ENCODE peak calls at places on chromosomes 7 and 10, in six cellular contexts. One of them, this sample, is unnamed.

GRCh38 chr10:29760139-29760538 is 125.4 kb upstream of the SVIL start:
- DNase-seq in AG08395: no peak
- DNase-seq in NCI-H2081: no peak
- DNase-seq in Right ventricle myocardium superior: no peak
- DNase-seq in glutamatergic neuron: no peak
- DNase-seq in activated T-helper 2 cell treated with anti-CD3 and anti-CD28 coated beads, Interferon-gamma antibody, Interleukin-2, Interleukin-4, amounts not matched to agents 10 μg/mL and 5 μg/mL and 100 μg/mL, durations not matched to agents 14 hours and 24 hours and 36 hours: no peak
- DNase-seq in this sample: no peak

GRCh38 chr7:44064791-44065430 is 456 bp downstream of the PGAM2 start:
- DNase-seq in AG08395: no peak
- DNase-seq in Right ventricle myocardium superior: no peak
- DNase-seq in NCI-H2081: peak; percentile 63
- DNase-seq in glutamatergic neuron: no peak
- DNase-seq in activated T-helper 2 cell treated with anti-CD3 and anti-CD28 coated beads, Interferon-gamma antibody, Interleukin-2, Interleukin-4, amounts not matched to agents 10 μg/mL and 5 μg/mL and 100 μg/mL, durations not matched to agents 14 hours and 24 hours and 36 hours: no peak
- DNase-seq in this sample: no peak

GRCh38 chr7:36889182-36889581 is 164.9 kb upstream of the AOAH start:
- DNase-seq in NCI-H2081: no peak
- DNase-seq in AG08395: no peak
- DNase-seq in activated T-helper 2 cell treated with anti-CD3 and anti-CD28 coated beads, Interferon-gamma antibody, Interleukin-2, Interleukin-4, amounts not matched to agents 10 μg/mL and 5 μg/mL and 100 μg/mL, durations not matched to agents 14 hours and 24 hours and 36 hours: no peak
- DNase-seq in Right ventricle myocardium superior: no peak
- DNase-seq in glutamatergic neuron: no peak
- DNase-seq in this sample: no peak

GRCh38 chr7:46855851-46856250 is 726.1 kb downstream of the TNS3 start:
- DNase-seq in AG08395: peak; percentile 9
- DNase-seq in Right ventricle myocardium superior: no peak
- DNase-seq in NCI-H2081: no peak
- DNase-seq in activated T-helper 2 cell treated with anti-CD3 and anti-CD28 coated beads, Interferon-gamma antibody, Interleukin-2, Interleukin-4, amounts not matched to agents 10 μg/mL and 5 μg/mL and 100 μg/mL, durations not matched to agents 14 hours and 24 hours and 36 hours: no peak
- DNase-seq in glutamatergic neuron: no peak
- DNase-seq in this sample: no peak

GRCh38 chr10:116683061-116683601 is 59.2 kb downstream of the HSPA12A start:
- DNase-seq in glutamatergic neuron: no peak
- DNase-seq in Right ventricle myocardium superior: no peak
- DNase-seq in activated T-helper 2 cell treated with anti-CD3 and anti-CD28 coated beads, Interferon-gamma antibody, Interleukin-2, Interleukin-4, amounts not matched to agents 10 μg/mL and 5 μg/mL and 100 μg/mL, durations not matched to agents 14 hours and 24 hours and 36 hours: no peak
- DNase-seq in AG08395: no peak
- DNase-seq in NCI-H2081: no peak
- DNase-seq in this sample: no peak

GRCh38 chr7:64867863-64868440 is 35.1 kb upstream of the ZNF273 start:
- DNase-seq in AG08395: no peak
- DNase-seq in glutamatergic neuron: no peak
- DNase-seq in Right ventricle myocardium superior: no peak
- DNase-seq in activated T-helper 2 cell treated with anti-CD3 and anti-CD28 coated beads, Interferon-gamma antibody, Interleukin-2, Interleukin-4, amounts not matched to agents 10 μg/mL and 5 μg/mL and 100 μg/mL, durations not matched to agents 14 hours and 24 hours and 36 hours: no peak
- DNase-seq in NCI-H2081: no peak
- DNase-seq in this sample: no peak

GRCh38 chr10:102629661-102630614 is 14.3 kb upstream of the TRIM8 start:
- DNase-seq in glutamatergic neuron: peak; percentile 66
- DNase-seq in NCI-H2081: no peak
- DNase-seq in Right ventricle myocardium superior: peak; percentile 47
- DNase-seq in activated T-helper 2 cell treated with anti-CD3 and anti-CD28 coated beads, Interferon-gamma antibody, Interleukin-2, Interleukin-4, amounts not matched to agents 10 μg/mL and 5 μg/mL and 100 μg/mL, durations not matched to agents 14 hours and 24 hours and 36 hours: no peak
- DNase-seq in AG08395: peak; percentile 85
- DNase-seq in this sample: no peak

GRCh38 chr7:80764132-80764531 is 125.7 kb downstream of the CD36 start:
- DNase-seq in AG08395: no peak
- DNase-seq in activated T-helper 2 cell treated with anti-CD3 and anti-CD28 coated beads, Interferon-gamma antibody, Interleukin-2, Interleukin-4, amounts not matched to agents 10 μg/mL and 5 μg/mL and 100 μg/mL, durations not matched to agents 14 hours and 24 hours and 36 hours: no peak
- DNase-seq in NCI-H2081: no peak
- DNase-seq in Right ventricle myocardium superior: no peak
- DNase-seq in glutamatergic neuron: no peak
- DNase-seq in this sample: no peak

GRCh38 chr10:95331596-95332130 is 40.9 kb upstream of the PDLIM1 start:
- DNase-seq in NCI-H2081: no peak
- DNase-seq in activated T-helper 2 cell treated with anti-CD3 and anti-CD28 coated beads, Interferon-gamma antibody, Interleukin-2, Interleukin-4, amounts not matched to agents 10 μg/mL and 5 μg/mL and 100 μg/mL, durations not matched to agents 14 hours and 24 hours and 36 hours: no peak
- DNase-seq in glutamatergic neuron: no peak
- DNase-seq in Right ventricle myocardium superior: no peak
- DNase-seq in AG08395: no peak
- DNase-seq in this sample: no peak